ENCODE peak calls at places on chromosomes 11 and 22, in nine cellular contexts. G is NCI-H1092 treated with DMSO at 0.1 percent for 48 hours; S is non-pigmented ciliary epithelial cell; B is anterior cingulate cortex; C is CD4-positive, CD25-positive, alpha-beta regulatory T cell; Z is pancreas; K is Calu3; N is activated CD8-positive, alpha-beta T cell treated with anti-CD3 and anti-CD28 coated beads for 36 hours; W is T-helper 2 cell. O is an unnamed sample.

GRCh38 chr11:89477175-89477574 is 14.0 kb downstream of the NOX4 start:
- DNase-seq in K (peak), B (no peak), S (no peak), G (peak), N (no peak), W (no peak), Z (no peak), C (no peak), O (peak)

GRCh38 chr11:72174299-72175070 is 17.5 kb upstream of the FOLR1 start:
- DNase-seq in G (no peak), C (no peak), Z (no peak), W (no peak), K (no peak), S (no peak), B (no peak), N (no peak), O (peak)

GRCh38 chr22:20013382-20013871 is 3.2 kb downstream of the ARVCF start:
- DNase-seq in B (peak), S (no peak), K (peak), Z (peak), C (peak), W (no peak), G (peak), N (peak), O (peak)

GRCh38 chr11:129249351-129249750 is 57.2 kb upstream of the ARHGAP32 start:
- DNase-seq in C (no peak), S (peak), B (no peak), Z (no peak), G (no peak), W (no peak), N (no peak), K (no peak), O (no peak)

GRCh38 chr22:27718186-27719032 is 83.1 kb downstream of the MN1 start:
- DNase-seq in W (no peak), G (no peak), C (no peak), K (peak), S (peak), Z (no peak), N (no peak), B (no peak), O (peak)

GRCh38 chr11:108916290-108916689 is 251.4 kb downstream of the DDX10 start:
- DNase-seq in S (no peak), K (no peak), N (no peak), W (no peak), Z (no peak), C (no peak), G (no peak), B (no peak), O (no peak)

GRCh38 chr11:61048368-61049065 is 53.8 kb upstream of the CD5 start:
- DNase-seq in G (no peak), S (no peak), Z (no peak), C (no peak), W (no peak), N (no peak), K (no peak), B (no peak), O (no peak)

GRCh38 chr22:47165338-47165931 is 403.0 kb downstream of the TBC1D22A start:
- DNase-seq in G (no peak), W (no peak), N (no peak), B (no peak), S (no peak), Z (no peak), K (no peak), C (no peak), O (no peak)

GRCh38 chr11:116412118-116412889 is 360.5 kb downstream of the BUD13 start:
- DNase-seq in W (no peak), S (no peak), N (no peak), K (peak), G (no peak), B (no peak), Z (no peak), C (no peak), O (peak)

GRCh38 chr11:35335226-35335625 is 84.1 kb downstream of the SLC1A2 start:
- DNase-seq in Z (no peak), G (no peak), B (no peak), K (no peak), S (no peak), C (no peak), W (no peak), N (no peak), O (no peak)

GRCh38 chr11:3087821-3088800 is 30.9 kb upstream of the CARS1 start:
- DNase-seq in B (no peak), Z (no peak), W (no peak), G (no peak), C (no peak), N (no peak), S (no peak), K (no peak), O (no peak)